ENCODE peak calls at places on chromosomes 13 and 19, in four cellular contexts. F is CD4-positive, alpha-beta memory T cell; Z is heart right ventricle; C is pancreas. T is an unnamed sample.

GRCh38 chr13:113917096-113917495 is 53.2 kb upstream of the GAS6 start:
- DNase-seq in C (peak; percentile 49), Z (no peak), F (no peak), T (no peak)

GRCh38 chr13:87769445-87769844 is 98.3 kb downstream of the SLITRK5 start:
- DNase-seq in F (no peak), Z (no peak), C (no peak), T (no peak)

GRCh38 chr13:43939149-43939548 is 59.4 kb downstream of the LACC1 start:
- DNase-seq in C (no peak), F (no peak), Z (no peak), T (peak; percentile 45)

GRCh38 chr13:46633416-46633815 is 80.4 kb downstream of the LRCH1 start:
- DNase-seq in F (no peak), Z (no peak), C (no peak), T (no peak)

GRCh38 chr19:45995715-45996385 is 583 bp downstream of the CCDC61 start:
- DNase-seq in Z (no peak), C (no peak), F (no peak), T (no peak)

GRCh38 chr19:38304866-38305429 is 897 bp downstream of the C19orf33 start:
- DNase-seq in C (peak; percentile 79), Z (peak; percentile 32), F (no peak), T (peak; percentile 72)

GRCh38 chr13:21149568-21149967 is 26.8 kb downstream of the SKA3 start:
- DNase-seq in C (no peak), Z (no peak), F (no peak), T (no peak)

GRCh38 chr13:109100705-109101104 is 471.3 kb downstream of the MYO16 start:
- DNase-seq in C (no peak), Z (no peak), F (no peak), T (no peak)

GRCh38 chr13:46743191-46743590 is 53.8 kb downstream of the ESD start:
- DNase-seq in C (no peak), Z (no peak), F (no peak), T (no peak)

GRCh38 chr13:21405309-21405708 is 53.8 kb downstream of the ZDHHC20 start:
- DNase-seq in Z (no peak), F (no peak), C (no peak), T (no peak)

GRCh38 chr13:76687467-76687866 is 198.7 kb downstream of the KCTD12 start:
- DNase-seq in C (no peak), Z (no peak), F (no peak), T (no peak)

GRCh38 chr19:42498387-42498786 is 29.9 kb downstream of the CEACAM1 start:
- DNase-seq in C (no peak), F (no peak), Z (no peak), T (no peak)

GRCh38 chr13:47726394-47726793 is 274.7 kb downstream of the SUCLA2 start:
- DNase-seq in Z (no peak), C (no peak), F (no peak), T (no peak)

GRCh38 chr19:28537079-28537478 is 675.9 kb downstream of the UQCRFS1 start:
- DNase-seq in Z (no peak), F (no peak), C (no peak), T (no peak)

GRCh38 chr13:88294368-88294767 is 623.2 kb downstream of the SLITRK5 start:
- DNase-seq in F (no peak), C (no peak), Z (no peak), T (no peak)

GRCh38 chr19:42542791-42543190 is 14.5 kb upstream of the CEACAM1 start:
- DNase-seq in C (peak; percentile 32), F (no peak), Z (no peak), T (no peak)

GRCh38 chr19:42076375-42076944 is 494 bp downstream of the ZNF574 start:
- DNase-seq in Z (peak; percentile 39), C (no peak), F (no peak), T (peak; percentile 83)

GRCh38 chr19:11446271-11446651 is 10.8 kb downstream of the PRKCSH start:
- DNase-seq in Z (no peak), F (no peak), C (no peak), T (peak; percentile 42)

GRCh38 chr13:90830782-90831181 is 516.7 kb upstream of the MIR17HG start:
- DNase-seq in F (no peak), C (no peak), Z (no peak), T (no peak)

GRCh38 chr19:51316688-51317087 is 5.2 kb downstream of the IGLON5 start:
- DNase-seq in C (no peak), F (no peak), Z (no peak), T (no peak)
- H3K27me3 ChIP-seq in C (no peaks in the 10 kb centered on the region), F (no peaks in the 10 kb centered on the region), Z (no peaks in the 10 kb centered on the region), T (no peaks in the 10 kb centered on the region)

GRCh38 chr19:3346677-3347353 is 19.6 kb upstream of the NFIC start:
- DNase-seq in C (peak; percentile 86), F (no peak), Z (peak; percentile 69), T (peak; percentile 93)
- H3K27ac ChIP-seq in C (peak overlapping the region; percentile 93), F (no peak overlapping the region), Z (peak overlapping the region; percentile 85), T (peak overlapping the region; percentile 73)

GRCh38 chr13:112887557-112887991 is 81.4 kb upstream of the MCF2L start:
- DNase-seq in F (no peak), Z (no peak), C (peak; percentile 49), T (no peak)

GRCh38 chr13:112891477-112892401 is 77.3 kb upstream of the MCF2L start:
- DNase-seq in C (peak; percentile 57), Z (no peak), F (no peak), T (no peak)

GRCh38 chr13:112888238-112889111 is 80.5 kb upstream of the MCF2L start:
- DNase-seq in F (no peak), C (peak; percentile 56), Z (no peak), T (no peak)

GRCh38 chr13:112890316-112891131 is 78.5 kb upstream of the MCF2L start:
- DNase-seq in C (peak; percentile 53), Z (no peak), F (no peak), T (no peak)

DNA sequence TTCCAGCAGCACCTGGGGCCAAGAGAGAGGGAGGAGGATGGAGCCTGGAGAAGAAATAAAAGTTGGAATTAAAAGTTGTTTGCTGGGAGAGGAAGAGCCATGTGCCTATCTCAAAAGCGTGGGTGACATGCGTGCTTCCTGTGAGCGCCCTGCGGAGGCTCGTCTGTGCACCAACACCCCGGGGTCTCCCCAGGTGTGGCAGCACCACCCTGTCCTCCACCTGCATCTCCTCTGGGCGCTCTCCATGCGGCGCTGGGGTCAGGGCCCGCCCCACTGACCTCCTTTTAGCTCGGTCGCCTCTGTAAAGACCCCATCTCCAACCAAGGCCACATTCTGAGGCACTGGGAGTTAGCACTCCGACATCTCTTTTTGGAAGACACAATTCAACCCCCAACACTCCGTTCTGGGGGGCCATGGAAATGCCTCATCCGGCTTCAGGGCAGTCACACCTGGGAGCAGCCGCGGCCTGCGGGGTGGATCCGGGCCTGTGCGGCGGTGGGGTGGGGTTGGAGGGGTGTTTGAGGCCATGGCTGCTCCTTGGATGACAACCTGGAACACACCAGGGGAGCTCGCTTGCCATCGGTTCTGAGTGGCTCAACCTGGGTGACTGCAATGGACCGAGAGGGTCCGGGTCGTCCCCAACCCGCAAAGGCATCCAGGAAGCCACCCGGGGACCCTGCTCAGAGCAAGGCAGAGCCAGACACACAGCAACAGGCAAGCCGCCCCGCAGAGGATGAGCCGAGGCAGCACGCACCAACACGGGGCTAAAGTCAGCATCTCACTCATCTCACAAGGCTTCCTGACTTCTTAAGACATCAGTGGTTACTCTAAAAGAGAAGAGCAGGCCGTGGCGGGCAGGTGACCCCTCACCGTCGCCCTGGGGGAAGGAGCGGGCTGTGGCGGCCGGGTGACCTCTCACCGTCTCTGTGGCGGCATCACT is 79.4 kb upstream of the MCF2L start:
- DNase-seq in Z (no peak), F (no peak), C (peak; percentile 55), T (no peak)
- H3K27me3 ChIP-seq in Z (no peaks in the 10 kb centered on the region), F (no peaks in the 10 kb centered on the region), C (no peaks in the 10 kb centered on the region), T (no peaks in the 10 kb centered on the region)

GRCh38 chr19:5955638-5955935 is 22.4 kb downstream of the RANBP3 start:
- DNase-seq in Z (no peak), C (no peak), F (no peak), T (no peak)

GRCh38 chr19:5956323-5956722 is 21.6 kb downstream of the RANBP3 start:
- DNase-seq in F (no peak), Z (no peak), C (no peak), T (no peak)

GRCh38 chr19:5958074-5958850 is 19.7 kb downstream of the RANBP3 start:
- DNase-seq in C (no peak), F (no peak), Z (no peak), T (peak; percentile 47)

GRCh38 chr19:5956728-5957127 is 21.2 kb downstream of the RANBP3 start:
- DNase-seq in C (no peak), F (no peak), Z (no peak), T (peak; percentile 51)

DNA sequence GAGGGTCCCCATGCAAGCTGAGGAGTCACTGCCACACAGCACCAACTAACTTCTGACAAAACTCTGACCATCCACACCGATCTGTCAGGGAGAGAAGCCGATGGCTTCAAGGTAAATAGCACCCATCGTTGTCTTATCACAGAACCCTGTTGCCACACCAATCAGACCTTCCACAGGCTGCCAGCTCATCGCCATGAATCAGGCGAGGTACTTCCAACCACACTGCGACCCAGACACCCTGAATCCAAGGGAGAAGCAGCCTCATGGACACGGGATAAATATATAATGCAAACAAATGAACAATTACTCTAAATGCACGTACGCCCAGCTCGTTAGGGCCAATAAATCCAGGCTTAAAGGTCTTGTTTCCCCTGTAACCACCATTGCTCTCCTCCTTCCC is 20.8 kb downstream of the RANBP3 start:
- DNase-seq in C (no peak), F (no peak), Z (no peak), T (no peak)
- H3K27ac ChIP-seq in C (no peak overlapping the region), F (no peak overlapping the region), Z (no peak overlapping the region), T (no peak overlapping the region)

GRCh38 chr19:917323-918151 is at the start of gene KISS1R:
- DNase-seq in C (peak; percentile 78), F (no peak), Z (no peak), T (no peak)
- H3K27me3 ChIP-seq in C (no peaks in the 10 kb centered on the region), F (no peaks in the 10 kb centered on the region), Z (peaks cover 30% of the 10 kb centered on the region), T (no peaks in the 10 kb centered on the region)

GRCh38 chr19:55279376-55279772 is 536 bp downstream of the HSPBP1 start:
- DNase-seq in F (no peak), C (no peak), Z (no peak), T (no peak)
- H3K27ac ChIP-seq in F (peak overlapping the region; percentile 69), C (no peak overlapping the region), Z (peak overlapping the region; percentile 88), T (peak overlapping the region; percentile 59)

GRCh38 chr19:16263115-16263839 is 61.3 kb upstream of the KLF2 start:
- DNase-seq in C (no peak), Z (no peak), F (no peak), T (no peak)

GRCh38 chr19:16265205-16265604 is 59.4 kb upstream of the KLF2 start:
- DNase-seq in F (no peak), C (no peak), Z (no peak), T (no peak)

GRCh38 chr19:16268676-16269319 is 55.8 kb upstream of the KLF2 start:
- DNase-seq in C (no peak), Z (no peak), F (peak; percentile 37), T (peak; percentile 47)

GRCh38 chr19:16266586-16266942 is 58.1 kb upstream of the KLF2 start:
- DNase-seq in F (peak; percentile 67), C (no peak), Z (no peak), T (no peak)

DNA sequence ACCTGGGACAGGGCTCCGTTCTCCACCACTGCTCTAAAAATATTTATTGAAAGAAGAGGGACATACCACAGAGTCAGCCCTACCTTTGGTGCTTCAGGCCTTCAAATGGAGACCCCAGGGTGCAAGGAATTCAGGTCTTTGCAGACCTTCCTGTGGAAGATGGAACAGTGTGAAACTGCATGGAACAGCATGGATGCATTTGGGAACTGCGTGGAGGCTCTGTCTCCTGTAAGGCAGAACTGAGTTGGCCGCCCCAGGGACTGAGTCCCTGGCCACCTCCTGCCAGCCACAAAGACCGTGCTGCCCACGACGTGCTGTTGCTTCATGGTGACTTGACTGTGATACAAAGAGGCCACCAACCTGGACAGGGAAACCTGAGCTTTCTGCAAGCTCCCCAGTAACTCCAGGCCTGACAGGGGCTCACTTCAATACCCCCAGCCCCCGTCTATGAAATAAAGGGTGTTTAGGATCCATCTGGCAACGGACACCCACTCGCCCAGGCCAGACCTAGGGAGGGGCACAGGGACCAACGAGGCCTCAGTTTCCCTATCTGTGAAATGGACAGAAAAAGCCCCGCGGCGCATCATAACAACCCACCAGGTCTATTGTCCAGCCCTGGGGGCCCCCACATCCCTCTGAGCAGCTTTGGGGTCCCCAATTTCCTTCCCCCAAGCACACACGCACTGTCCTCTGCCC is 58.6 kb upstream of the KLF2 start:
- DNase-seq in F (no peak), Z (no peak), C (no peak), T (no peak)
- H3K27me3 ChIP-seq in F (no peaks in the 10 kb centered on the region), Z (no peaks in the 10 kb centered on the region), C (no peaks in the 10 kb centered on the region), T (no peaks in the 10 kb centered on the region)